ENCODE peak calls at places on chromosomes 6 and 20, in six cellular contexts. Y is IMR-90, X is H1, L is mesenchymal stem cell, G is neuronal stem cell, T is H9. N is an unnamed sample.
A peak's percentile ranks its signal among the peaks of the same experiment; 100 is the strongest.

GRCh38 chr6:154347981-154348380 is 8.6 kb downstream of the IPCEF1 start:
- DNase-seq in X (no peak), L (no peak), T (no peak), G (no peak), Y (peak; percentile 18), N (no peak)

GRCh38 chr20:4985658-4986057 is 15.7 kb downstream of the SLC23A2 start:
- DNase-seq in L (no peak), T (no peak), G (no peak), Y (peak; percentile 33), X (no peak), N (no peak)

GRCh38 chr6:12555267-12555666 is 161.3 kb upstream of the PHACTR1 start:
- DNase-seq in T (no peak), X (no peak), Y (peak; percentile 61), L (no peak), G (no peak), N (peak; percentile 47)

GRCh38 chr20:56916345-56916622 is 287.2 kb downstream of the TFAP2C start:
- DNase-seq in L (no peak), T (no peak), G (no peak), X (no peak), Y (no peak), N (no peak)

GRCh38 chr6:109187399-109188114 is 92.2 kb downstream of the CEP57L1 start:
- DNase-seq in Y (peak; percentile 28), L (peak; percentile 44), G (peak; percentile 35), X (peak; percentile 9), T (peak; percentile 40), N (peak; percentile 1)

GRCh38 chr20:50543326-50543725 is 33.1 kb downstream of the PTPN1 start:
- DNase-seq in L (no peak), T (no peak), Y (no peak), X (no peak), G (no peak), N (no peak)

GRCh38 chr6:110357696-110358535 is at the start of gene METTL24:
- DNase-seq in G (no peak), T (peak; percentile 62), L (peak; percentile 31), X (no peak), Y (no peak), N (peak; percentile 11)

GRCh38 chr6:90294614-90294988 is 2.0 kb downstream of the BACH2 start:
- DNase-seq in X (no peak), L (peak; percentile 16), Y (no peak), G (no peak), T (peak; percentile 36), N (no peak)

GRCh38 chr6:148175511-148176188 is 167.0 kb upstream of the SASH1 start:
- DNase-seq in T (no peak), G (no peak), Y (peak; percentile 46), X (no peak), L (no peak), N (no peak)

GRCh38 chr6:14417377-14417776 is 299.8 kb downstream of the CD83 start:
- DNase-seq in Y (no peak), G (no peak), L (no peak), T (no peak), X (no peak), N (no peak)

GRCh38 chr6:32932132-32932868 is 8.5 kb downstream of the HLA-DMB start:
- DNase-seq in X (no peak), G (no peak), L (peak; percentile 42), T (no peak), Y (peak; percentile 76), N (no peak)

GRCh38 chr6:32936247-32937152 is 4.3 kb downstream of the HLA-DMB start:
- DNase-seq in T (no peak), G (no peak), Y (no peak), L (no peak), X (no peak), N (peak; percentile 13)

GRCh38 chr6:32933661-32934085 is 7.2 kb downstream of the HLA-DMB start:
- DNase-seq in G (peak; percentile 67), L (peak; percentile 79), Y (peak; percentile 73), X (no peak), T (peak; percentile 66), N (peak; percentile 66)

GRCh38 chr6:32935551-32936246 is 5.1 kb downstream of the HLA-DMB start:
- DNase-seq in X (no peak), G (no peak), Y (no peak), L (no peak), T (no peak), N (no peak)

DNA sequence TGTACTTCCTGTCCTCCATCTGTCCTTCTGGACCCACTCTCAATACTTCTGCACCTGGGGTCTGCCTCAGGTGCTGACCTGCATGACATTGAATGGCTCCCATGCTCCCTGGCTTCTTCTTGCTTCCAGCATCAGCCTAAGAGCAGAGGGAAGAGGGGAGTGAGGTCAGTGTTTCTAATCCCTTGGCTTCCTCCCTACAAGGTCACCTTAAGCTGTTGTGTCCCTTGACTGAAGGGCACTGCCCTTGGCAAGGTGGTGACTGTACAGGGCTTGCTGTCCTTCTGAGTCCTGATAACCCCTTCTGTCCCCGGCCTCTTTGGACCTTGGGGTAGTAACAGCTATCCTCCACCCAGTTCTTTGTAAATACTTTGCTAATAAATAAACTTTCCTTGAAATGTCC is 9.6 kb downstream of the HLA-DMB start:
- DNase-seq in L (no peak), X (no peak), Y (no peak), T (no peak), G (no peak), N (no peak)
- H4K91ac ChIP-seq in L (no peak overlapping the region), X (no peak overlapping the region), Y (no peak overlapping the region), T (no peak overlapping the region), G (peak overlapping the region; percentile 6), N (no peak overlapping the region)

GRCh38 chr6:31702421-31702818 is 704 bp downstream of the ABHD16A start:
- DNase-seq in Y (no peak), G (no peak), L (no peak), T (no peak), X (no peak), N (no peak)

GRCh38 chr6:31700716-31701401 is 2.3 kb downstream of the ABHD16A start:
- DNase-seq in T (no peak), L (no peak), Y (no peak), X (no peak), G (no peak), N (no peak)

GRCh38 chr6:31697555-31697954 is 5.6 kb downstream of the ABHD16A start:
- DNase-seq in X (no peak), L (no peak), Y (peak; percentile 54), G (no peak), T (no peak), N (no peak)

GRCh38 chr6:31702819-31703716 is at the start of gene ABHD16A:
- DNase-seq in T (peak; percentile 99), X (peak; percentile 95), L (peak; percentile 98), G (peak; percentile 93), Y (peak; percentile 98), N (peak; percentile 99)

DNA sequence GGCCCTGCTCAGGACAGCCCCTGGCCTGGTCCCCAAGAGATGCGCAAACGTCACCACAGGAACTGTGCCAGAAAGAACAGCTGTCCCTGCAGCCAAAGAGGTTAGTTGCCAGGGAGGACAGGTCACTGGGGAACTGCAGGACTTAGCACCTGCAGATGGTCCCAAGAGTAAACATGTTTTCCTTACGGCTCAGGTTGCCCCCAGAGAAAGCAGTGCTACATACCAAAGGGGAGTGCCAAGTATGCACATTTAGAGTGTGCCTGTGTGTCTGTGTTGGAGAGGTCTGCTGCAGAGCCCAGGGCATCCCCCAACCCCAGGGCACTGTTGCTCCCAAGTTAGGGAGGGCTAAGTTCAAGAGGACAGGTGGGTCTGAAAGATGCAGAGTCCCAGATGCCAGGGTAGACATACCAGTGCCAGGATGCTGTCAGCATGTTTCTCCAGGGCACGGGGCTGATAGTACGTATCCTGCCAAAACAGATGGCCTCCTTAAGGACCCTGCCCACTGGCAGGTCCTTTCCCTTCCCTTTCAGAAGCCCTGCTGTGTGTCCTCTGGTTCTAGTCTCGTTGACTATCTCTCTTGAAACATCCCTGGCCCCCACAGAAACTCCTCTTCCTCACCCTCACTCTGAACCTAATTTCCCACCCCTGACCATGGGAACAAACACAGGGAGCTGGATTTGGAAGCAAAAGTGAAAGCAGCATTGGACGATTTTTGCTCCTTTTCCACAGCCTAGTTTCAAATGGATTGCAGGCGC is 1.3 kb downstream of the ABHD16A start:
- DNase-seq in L (peak; percentile 66), G (no peak), X (no peak), T (no peak), Y (peak; percentile 41), N (no peak)
- H2AK5ac ChIP-seq in L (no peak overlapping the region), G (no peak overlapping the region), X (peak overlapping the region; percentile 46), T (no peak overlapping the region), Y (peak overlapping the region; percentile 70), N (no peak overlapping the region)

GRCh38 chr20:46543959-46544358 is 6.5 kb downstream of the OCSTAMP start:
- DNase-seq in G (no peak), L (no peak), X (no peak), T (no peak), Y (no peak), N (no peak)
- H3K9ac ChIP-seq in G (no peak overlapping the region), L (no peak overlapping the region), X (no peak overlapping the region), T (no peak overlapping the region), Y (no peak overlapping the region), N (no peak overlapping the region)

GRCh38 chr6:132568611-132569010 is 1.5 kb upstream of the TAAR6 start:
- DNase-seq in L (no peak), Y (no peak), X (no peak), G (no peak), T (no peak), N (no peak)

GRCh38 chr6:132569170-132569569 is 952 bp upstream of the TAAR6 start:
- DNase-seq in X (no peak), G (no peak), T (no peak), L (no peak), Y (no peak), N (no peak)

GRCh38 chr6:132570221-132570777 is at the start of gene TAAR6:
- DNase-seq in X (no peak), L (no peak), G (no peak), Y (no peak), T (no peak), N (no peak)

GRCh38 chr6:132566404-132566803 is 3.7 kb upstream of the TAAR6 start:
- DNase-seq in T (no peak), L (no peak), Y (no peak), G (no peak), X (no peak), N (no peak)
- H4K91ac ChIP-seq in T (no peak overlapping the region), L (no peak overlapping the region), Y (no peak overlapping the region), G (no peak overlapping the region), X (no peak overlapping the region), N (no peak overlapping the region)

GRCh38 chr20:25584905-25585704 is at the start of gene NINL:
- DNase-seq in Y (peak; percentile 48), L (peak; percentile 73), T (peak; percentile 89), X (peak; percentile 47), G (peak; percentile 78), N (peak; percentile 15)

GRCh38 chr20:25586877-25587276 is 1.5 kb upstream of the NINL start:
- DNase-seq in X (no peak), Y (peak; percentile 28), T (no peak), G (no peak), L (peak; percentile 17), N (no peak)

GRCh38 chr20:25588491-25588890 is 3.2 kb upstream of the NINL start:
- DNase-seq in G (no peak), X (no peak), Y (no peak), T (no peak), L (no peak), N (no peak)

GRCh38 chr20:25587536-25587935 is 2.2 kb upstream of the NINL start:
- DNase-seq in G (no peak), T (no peak), Y (no peak), X (no peak), L (no peak), N (no peak)
- H2AK5ac ChIP-seq in G (no peak overlapping the region), T (no peak overlapping the region), Y (no peak overlapping the region), X (no peak overlapping the region), L (no peak overlapping the region), N (no peak overlapping the region)

N was measured in trophoblast cell.